ENCODE peak calls at places on chromosomes 7 and 10, in four cellular contexts. Q is HCT116; U is CD8-positive, alpha-beta memory T cell; M is fibroblast of mammary gland. B is an unnamed sample.

GRCh38 chr10:95542330-95542729 is 18.8 kb downstream of the SORBS1 start:
- DNase-seq in U (no peak), Q (no peak), M (no peak), B (no peak)

GRCh38 chr10:88582411-88582805 is 710 bp downstream of the RNLS start:
- DNase-seq in U (no peak), Q (no peak), M (no peak), B (peak)

GRCh38 chr7:65371468-65371867 is 2.2 kb upstream of the ZNF92 start:
- DNase-seq in M (no peak), Q (no peak), U (no peak), B (peak)

GRCh38 chr10:88840104-88840503 is 11.5 kb downstream of the ANKRD22 start:
- DNase-seq in M (no peak), U (no peak), Q (no peak), B (no peak)

GRCh38 chr10:99883523-99883922 is 101.1 kb downstream of the ABCC2 start:
- DNase-seq in U (no peak), M (no peak), Q (no peak), B (no peak)

GRCh38 chr10:108911814-108912541 is 1011.3 kb downstream of the XPNPEP1 start:
- DNase-seq in Q (no peak), M (peak), U (no peak), B (peak)

GRCh38 chr7:136868496-136869005 is at the start of gene CHRM2:
- DNase-seq in M (peak), U (no peak), Q (no peak), B (peak)

GRCh38 chr10:60208676-60209269 is 180.9 kb downstream of the ANK3 start:
- DNase-seq in Q (peak), M (peak), U (no peak), B (peak)

GRCh38 chr7:137882261-137882668 is 35.5 kb upstream of the DGKI start:
- DNase-seq in U (no peak), M (peak), Q (peak), B (peak)

GRCh38 chr10:24882047-24882698 is 70.2 kb downstream of the PRTFDC1 start:
- DNase-seq in M (peak), U (peak), Q (no peak), B (peak)

GRCh38 chr10:127577376-127577775 is 28.3 kb downstream of the NPS start:
- DNase-seq in U (no peak), Q (no peak), M (peak), B (peak)

GRCh38 chr10:92068900-92069299 is 145.3 kb downstream of the BTAF1 start:
- DNase-seq in Q (no peak), U (no peak), M (peak), B (no peak)

GRCh38 chr7:78924581-78924980 is 528.9 kb downstream of the MAGI2 start:
- DNase-seq in M (peak), Q (peak), U (no peak), B (peak)

GRCh38 chr7:158353606-158354570 is 233.7 kb downstream of the PTPRN2 start:
- DNase-seq in M (peak), U (no peak), Q (peak), B (peak)

GRCh38 chr10:79139124-79139835 is 70.5 kb downstream of the ZMIZ1 start:
- DNase-seq in Q (no peak), U (no peak), M (peak), B (peak)

GRCh38 chr10:12586724-12587123 is 237.4 kb downstream of the CAMK1D start:
- DNase-seq in Q (no peak), M (no peak), U (no peak), B (no peak)

DNA sequence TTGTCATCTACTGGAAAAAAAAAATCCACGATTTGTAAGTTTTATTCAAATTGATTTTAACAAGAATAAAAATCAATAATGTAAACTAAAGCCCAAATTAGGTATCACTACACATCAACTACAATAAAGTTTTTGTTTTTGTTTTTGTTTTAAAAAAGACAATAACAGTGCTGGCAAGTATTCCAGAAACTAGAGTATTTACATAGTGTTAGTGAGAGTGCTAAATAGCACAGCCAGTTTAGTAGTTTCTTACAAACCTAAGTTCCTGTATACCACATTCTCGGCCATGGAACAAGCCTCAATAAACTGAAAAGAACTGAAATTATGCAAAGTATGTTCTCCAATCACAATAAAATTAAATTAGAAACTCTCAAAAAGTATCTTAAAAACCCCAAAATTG is 8.1 kb downstream of the ARHGAP12 start:
- DNase-seq in U (no peak), Q (no peak), M (no peak), B (no peak)
- H3K4me3 ChIP-seq in U (no peak), Q (no peak), M (no peak), B (no peak)

GRCh38 chr7:28685660-28686417 is 272.3 kb downstream of the TRIL start:
- DNase-seq in Q (peak), U (no peak), M (peak), B (peak)
- H3K4me3 ChIP-seq in Q (peak), U (no peak), M (peak), B (peak)

GRCh38 chr7:35454575-35455385 is 200.9 kb upstream of the TBX20 start:
- DNase-seq in U (no peak), Q (no peak), M (no peak), B (no peak)
- H3K4me3 ChIP-seq in U (no peak), Q (no peak), M (no peak), B (no peak)

GRCh38 chr7:66867198-66867790 is 53.7 kb upstream of the TMEM248 start:
- DNase-seq in U (no peak), M (no peak), Q (no peak), B (no peak)
- H3K4me3 ChIP-seq in U (no peak), M (no peak), Q (no peak), B (no peak)

B was measured in fibroblast of pulmonary artery.